ENCODE peak calls at places on chromosomes 6 and 20, in eight cellular contexts. E, J, P, Z, F, I, R and S are unnamed samples.

GRCh38 chr6:26660096-26660425 is 515 bp upstream of the ZNF322 start:
- DNase-seq in E (no peak), J (no peak), P (no peak), Z (no peak), F (peak; percentile 28), I (peak; percentile 33), R (no peak), S (no peak)

GRCh38 chr20:23161968-23162696 is 76.0 kb upstream of the CD93 start:
- DNase-seq in E (no peak), J (peak; percentile 67), P (peak; percentile 83), Z (peak; percentile 11), F (peak; percentile 30), I (peak; percentile 24), R (peak; percentile 23), S (no peak)

GRCh38 chr6:28747083-28747630 is 176.6 kb downstream of the TRIM27 start:
- DNase-seq in E (no peak), J (no peak), P (no peak), Z (no peak), F (no peak), I (no peak), R (no peak), S (no peak)

GRCh38 chr6:97097068-97098047 is 172.8 kb downstream of the KLHL32 start:
- DNase-seq in E (no peak), J (no peak), P (no peak), Z (no peak), F (no peak), I (no peak), R (no peak), S (no peak)

GRCh38 chr6:16619777-16620176 is 141.5 kb downstream of the ATXN1 start:
- DNase-seq in E (no peak), J (no peak), P (no peak), Z (no peak), F (no peak), I (no peak), R (no peak), S (no peak)

GRCh38 chr6:470051-470900 is 78.7 kb downstream of the IRF4 start:
- DNase-seq in E (no peak), J (no peak), P (no peak), Z (no peak), F (no peak), I (no peak), R (no peak), S (no peak)

GRCh38 chr6:151254451-151255081 is 14.8 kb downstream of the AKAP12 start:
- DNase-seq in E (no peak), J (no peak), P (no peak), Z (no peak), F (no peak), I (peak; percentile 11), R (peak; percentile 18), S (no peak)

GRCh38 chr6:81241717-81242116 is 510.8 kb downstream of the TENT5A start:
- DNase-seq in E (peak; percentile 15), J (no peak), P (no peak), Z (no peak), F (no peak), I (peak; percentile 4), R (no peak), S (no peak)

GRCh38 chr6:71072508-71072907 is 115.6 kb upstream of the B3GAT2 start:
- DNase-seq in E (no peak), J (no peak), P (no peak), Z (no peak), F (no peak), I (no peak), R (no peak), S (no peak)

GRCh38 chr20:48716086-48716485 is 111.7 kb downstream of the PREX1 start:
- DNase-seq in E (no peak), J (no peak), P (no peak), Z (no peak), F (peak; percentile 66), I (no peak), R (no peak), S (no peak)

GRCh38 chr6:104855507-104855906 is 4.2 kb downstream of the HACE1 start:
- DNase-seq in E (no peak), J (no peak), P (no peak), Z (no peak), F (no peak), I (no peak), R (no peak), S (peak; percentile 35)

GRCh38 chr6:13813621-13814175 is 659 bp downstream of the MCUR1 start:
- DNase-seq in E (peak; percentile 15), J (peak; percentile 55), P (peak; percentile 26), Z (no peak), F (no peak), I (peak; percentile 58), R (peak; percentile 41), S (no peak)

GRCh38 chr20:17699931-17700351 is at the start of gene BANF2:
- DNase-seq in E (no peak), J (no peak), P (no peak), Z (no peak), F (no peak), I (no peak), R (no peak), S (no peak)

GRCh38 chr6:53523511-53524454 is 21.1 kb downstream of the GCLC start:
- DNase-seq in E (no peak), J (no peak), P (no peak), Z (no peak), F (no peak), I (no peak), R (no peak), S (no peak)

GRCh38 chr20:51354191-51354768 is 188.2 kb downstream of the NFATC2 start:
- DNase-seq in E (no peak), J (no peak), P (no peak), Z (no peak), F (no peak), I (no peak), R (peak; percentile 70), S (no peak)

GRCh38 chr20:23046431-23046830 is 3.0 kb downstream of the THBD start:
- DNase-seq in E (no peak), J (no peak), P (no peak), Z (no peak), F (no peak), I (no peak), R (no peak), S (no peak)

GRCh38 chr20:41340327-41341055 is at the start of gene LPIN3:
- DNase-seq in E (no peak), J (peak; percentile 65), P (no peak), Z (peak; percentile 48), F (peak; percentile 89), I (peak; percentile 91), R (peak; percentile 90), S (peak; percentile 21)

GRCh38 chr6:90135672-90136071 is 161.0 kb downstream of the BACH2 start:
- DNase-seq in E (peak; percentile 59), J (no peak), P (no peak), Z (no peak), F (no peak), I (peak; percentile 6), R (peak; percentile 54), S (peak; percentile 13)